ENCODE peak calls at places on chromosomes 16 and 17, in six cellular contexts. One of them, this sample, is unnamed.

GRCh38 chr17:6473128-6473767 is 29.0 kb downstream of the PIMREG start:
- DNase-seq in non-pigmented ciliary epithelial cell: peak
- DNase-seq in stimulated activated CD8-positive, alpha-beta memory T cell treated with anti-CD3 and anti-CD28 coated beads, Interleukin-15, amount 100 ng/mL, for 1 hour: peak
- DNase-seq in GM04504: peak
- DNase-seq in cortex of kidney: no peak
- DNase-seq in H1: peak
- DNase-seq in this sample: no peak

GRCh38 chr16:58494981-58495860 is 4.7 kb upstream of the NDRG4 start:
- DNase-seq in stimulated activated CD8-positive, alpha-beta memory T cell treated with anti-CD3 and anti-CD28 coated beads, Interleukin-15, amount 100 ng/mL, for 1 hour: no peak
- DNase-seq in non-pigmented ciliary epithelial cell: peak
- DNase-seq in cortex of kidney: no peak
- DNase-seq in H1: peak
- DNase-seq in GM04504: peak
- DNase-seq in this sample: peak

GRCh38 chr17:3976675-3977171 is 12.5 kb upstream of the ATP2A3 start:
- DNase-seq in non-pigmented ciliary epithelial cell: no peak
- DNase-seq in GM04504: no peak
- DNase-seq in H1: no peak
- DNase-seq in cortex of kidney: no peak
- DNase-seq in stimulated activated CD8-positive, alpha-beta memory T cell treated with anti-CD3 and anti-CD28 coated beads, Interleukin-15, amount 100 ng/mL, for 1 hour: no peak
- DNase-seq in this sample: no peak

GRCh38 chr17:38877130-38877851 is 7.4 kb downstream of the LASP1 start:
- DNase-seq in cortex of kidney: no peak
- DNase-seq in H1: no peak
- DNase-seq in GM04504: no peak
- DNase-seq in stimulated activated CD8-positive, alpha-beta memory T cell treated with anti-CD3 and anti-CD28 coated beads, Interleukin-15, amount 100 ng/mL, for 1 hour: no peak
- DNase-seq in non-pigmented ciliary epithelial cell: no peak
- DNase-seq in this sample: no peak

GRCh38 chr17:27072885-27073284 is 221.0 kb upstream of the WSB1 start:
- DNase-seq in H1: no peak
- DNase-seq in cortex of kidney: no peak
- DNase-seq in non-pigmented ciliary epithelial cell: no peak
- DNase-seq in GM04504: no peak
- DNase-seq in stimulated activated CD8-positive, alpha-beta memory T cell treated with anti-CD3 and anti-CD28 coated beads, Interleukin-15, amount 100 ng/mL, for 1 hour: no peak
- DNase-seq in this sample: no peak

GRCh38 chr17:82157046-82158035 is 55.3 kb downstream of the CCDC57 start:
- DNase-seq in cortex of kidney: no peak
- DNase-seq in GM04504: no peak
- DNase-seq in non-pigmented ciliary epithelial cell: no peak
- DNase-seq in H1: no peak
- DNase-seq in stimulated activated CD8-positive, alpha-beta memory T cell treated with anti-CD3 and anti-CD28 coated beads, Interleukin-15, amount 100 ng/mL, for 1 hour: no peak
- DNase-seq in this sample: no peak

GRCh38 chr16:57092786-57093301 is 461 bp downstream of the CPNE2 start:
- DNase-seq in stimulated activated CD8-positive, alpha-beta memory T cell treated with anti-CD3 and anti-CD28 coated beads, Interleukin-15, amount 100 ng/mL, for 1 hour: no peak
- DNase-seq in cortex of kidney: no peak
- DNase-seq in non-pigmented ciliary epithelial cell: no peak
- DNase-seq in H1: peak
- DNase-seq in GM04504: no peak
- DNase-seq in this sample: no peak

GRCh38 chr16:74711938-74712337 is 11.3 kb upstream of the MLKL start:
- DNase-seq in cortex of kidney: no peak
- DNase-seq in stimulated activated CD8-positive, alpha-beta memory T cell treated with anti-CD3 and anti-CD28 coated beads, Interleukin-15, amount 100 ng/mL, for 1 hour: no peak
- DNase-seq in GM04504: no peak
- DNase-seq in non-pigmented ciliary epithelial cell: no peak
- DNase-seq in H1: no peak
- DNase-seq in this sample: no peak

GRCh38 chr16:88922114-88922825 is 54.7 kb downstream of the CBFA2T3 start:
- DNase-seq in stimulated activated CD8-positive, alpha-beta memory T cell treated with anti-CD3 and anti-CD28 coated beads, Interleukin-15, amount 100 ng/mL, for 1 hour: no peak
- DNase-seq in cortex of kidney: no peak
- DNase-seq in H1: peak
- DNase-seq in non-pigmented ciliary epithelial cell: no peak
- DNase-seq in GM04504: peak
- DNase-seq in this sample: no peak

GRCh38 chr17:70276931-70277330 is 107.6 kb downstream of the KCNJ2 start:
- DNase-seq in non-pigmented ciliary epithelial cell: no peak
- DNase-seq in GM04504: no peak
- DNase-seq in stimulated activated CD8-positive, alpha-beta memory T cell treated with anti-CD3 and anti-CD28 coated beads, Interleukin-15, amount 100 ng/mL, for 1 hour: no peak
- DNase-seq in H1: no peak
- DNase-seq in cortex of kidney: no peak
- DNase-seq in this sample: no peak

GRCh38 chr16:49483651-49484451 is 110.2 kb downstream of the C16orf78 start:
- DNase-seq in stimulated activated CD8-positive, alpha-beta memory T cell treated with anti-CD3 and anti-CD28 coated beads, Interleukin-15, amount 100 ng/mL, for 1 hour: no peak
- DNase-seq in non-pigmented ciliary epithelial cell: no peak
- DNase-seq in cortex of kidney: no peak
- DNase-seq in GM04504: no peak
- DNase-seq in H1: no peak
- DNase-seq in this sample: no peak

GRCh38 chr17:40915721-40916256 is 21.7 kb downstream of the KRT23 start:
- DNase-seq in H1: no peak
- DNase-seq in stimulated activated CD8-positive, alpha-beta memory T cell treated with anti-CD3 and anti-CD28 coated beads, Interleukin-15, amount 100 ng/mL, for 1 hour: no peak
- DNase-seq in cortex of kidney: no peak
- DNase-seq in non-pigmented ciliary epithelial cell: no peak
- DNase-seq in GM04504: peak
- DNase-seq in this sample: peak

GRCh38 chr17:40319651-40320550 is 10.9 kb downstream of the RARA start:
- DNase-seq in GM04504: no peak
- DNase-seq in non-pigmented ciliary epithelial cell: no peak
- DNase-seq in stimulated activated CD8-positive, alpha-beta memory T cell treated with anti-CD3 and anti-CD28 coated beads, Interleukin-15, amount 100 ng/mL, for 1 hour: peak
- DNase-seq in H1: no peak
- DNase-seq in cortex of kidney: no peak
- DNase-seq in this sample: no peak